ENCODE peak calls at places on chromosome 19, in nine cellular contexts. B, E, N, I, Q, U, L, V and Y are unnamed samples.
A peak's percentile ranks its signal among the peaks of the same experiment; 100 is the strongest.

GRCh38 chr19:50547385-50548190 is 20.6 kb downstream of the LRRC4B start:
- DNase-seq in V (no peak), U (no peak), I (no peak), Q (no peak), N (no peak), E (no peak), B (no peak), L (no peak), Y (no peak)

GRCh38 chr19:29263305-29264080 is 50.5 kb upstream of the UQCRFS1 start:
- DNase-seq in E (peak; percentile 67), V (peak; percentile 12), B (peak; percentile 47), L (no peak), N (peak; percentile 44), I (peak; percentile 55), U (peak; percentile 7), Q (peak; percentile 64), Y (peak; percentile 50)

GRCh38 chr19:4678881-4679379 is 8.8 kb upstream of the MYDGF start:
- DNase-seq in N (peak; percentile 16), V (no peak), U (no peak), L (no peak), Q (peak; percentile 69), B (no peak), E (no peak), I (no peak), Y (no peak)

GRCh38 chr19:32363175-32363574 is 17.8 kb downstream of the ZNF507 start:
- DNase-seq in Q (peak; percentile 65), E (no peak), B (peak; percentile 61), N (no peak), V (no peak), L (no peak), I (no peak), U (no peak), Y (peak; percentile 50)

GRCh38 chr19:37991841-37992248 is 84.8 kb downstream of the SIPA1L3 start:
- DNase-seq in E (no peak), B (no peak), Q (no peak), L (no peak), U (no peak), N (peak; percentile 60), I (no peak), V (no peak), Y (no peak)

GRCh38 chr19:54431255-54431838 is 16.1 kb downstream of the TTYH1 start:
- DNase-seq in L (peak; percentile 70), V (no peak), E (no peak), Q (peak; percentile 41), U (no peak), B (peak; percentile 41), N (peak; percentile 22), I (peak; percentile 47), Y (no peak)

GRCh38 chr19:17468302-17469091 is 1.8 kb upstream of the SLC27A1 start:
- DNase-seq in N (peak; percentile 50), L (no peak), U (no peak), I (peak; percentile 47), B (no peak), E (no peak), V (peak; percentile 64), Q (no peak), Y (no peak)

GRCh38 chr19:34926685-34927375 is at the start of gene ZNF30:
- DNase-seq in N (peak; percentile 92), I (peak; percentile 90), V (peak; percentile 86), B (peak; percentile 94), U (peak; percentile 56), Q (peak; percentile 95), E (peak; percentile 81), L (peak; percentile 87), Y (peak; percentile 96)

GRCh38 chr19:33688657-33688992 is 66.9 kb downstream of the CHST8 start:
- DNase-seq in N (no peak), Q (no peak), U (no peak), I (no peak), B (no peak), V (no peak), L (no peak), E (no peak), Y (no peak)

GRCh38 chr19:18117692-18118378 is 20.3 kb downstream of the MAST3 start:
- DNase-seq in N (peak; percentile 82), U (peak; percentile 41), L (peak; percentile 82), Q (peak; percentile 70), I (peak; percentile 72), V (peak; percentile 86), B (peak; percentile 88), E (peak; percentile 98), Y (peak; percentile 92)

GRCh38 chr19:33689138-33689746 is 67.5 kb downstream of the CHST8 start:
- DNase-seq in Q (no peak), L (no peak), E (no peak), I (no peak), B (no peak), V (no peak), U (no peak), N (no peak), Y (no peak)

GRCh38 chr19:49585023-49585422 is 3.9 kb downstream of the PRRG2 start:
- DNase-seq in B (no peak), N (no peak), U (no peak), Q (no peak), I (no peak), V (no peak), L (no peak), E (no peak), Y (no peak)

GRCh38 chr19:50332264-50333038 is 3.3 kb upstream of the KCNC3 start:
- DNase-seq in L (no peak), B (no peak), N (no peak), E (no peak), Q (no peak), V (no peak), U (no peak), I (no peak), Y (no peak)

GRCh38 chr19:11451327-11451941 is 16.0 kb downstream of the PRKCSH start:
- DNase-seq in I (no peak), L (no peak), Q (no peak), E (no peak), V (no peak), U (no peak), B (no peak), N (no peak), Y (no peak)

GRCh38 chr19:2615782-2616181 is 86.7 kb downstream of the GNG7 start:
- DNase-seq in B (no peak), U (no peak), E (no peak), L (no peak), Q (no peak), V (no peak), I (no peak), N (no peak), Y (no peak)